ENCODE peak calls at places on chromosome X, in nine cellular contexts. D is occipital lobe; Y is GM04504; T is neural crest cell; K is AG09319; S is PC-3; R is stimulated activated naive B cell treated with anti-CD40 and anti-IgM and Interleukin-4, amounts not matched to agents 10 μg/mL and 1 μg/mL and 100 μg/mL, for 72 hours; B is lower lobe of right lung; Z is endothelial cell. U is an unnamed sample.
A peak's percentile ranks its signal among the peaks of the same experiment; 100 is the strongest.

GRCh38 chrX:71181558-71181909 is 36.9 kb downstream of the NLGN3 start:
- DNase-seq in D (no peak), Y (no peak), T (no peak), K (no peak), S (no peak), R (peak; percentile 28), B (no peak), Z (peak; percentile 9), U (no peak)

GRCh38 chrX:1105671-1106419 is 106.6 kb downstream of the CRLF2 start:
- DNase-seq in D (no peak), Y (no peak), T (no peak), K (no peak), S (no peak), R (no peak), B (no peak), Z (no peak), U (no peak)

GRCh38 chrX:41265615-41266014 is 68.3 kb upstream of the DDX3X start:
- DNase-seq in D (peak; percentile 4), Y (peak; percentile 64), T (no peak), K (no peak), S (no peak), R (peak; percentile 17), B (no peak), Z (no peak), U (no peak)

GRCh38 chrX:22314211-22314610 is 41.5 kb downstream of the CBLL2 start:
- DNase-seq in D (no peak), Y (no peak), T (no peak), K (no peak), S (peak; percentile 59), R (no peak), B (no peak), Z (no peak), U (peak; percentile 2)

GRCh38 chrX:79704325-79704724 is 310.2 kb upstream of the TBX22 start:
- DNase-seq in D (no peak), Y (no peak), T (no peak), K (no peak), S (no peak), R (no peak), B (no peak), Z (no peak), U (no peak)

GRCh38 chrX:101229155-101229554 is 9.6 kb downstream of the DRP2 start:
- DNase-seq in D (no peak), Y (no peak), T (no peak), K (no peak), S (peak; percentile 58), R (no peak), B (no peak), Z (no peak), U (peak; percentile 28)

GRCh38 chrX:82676386-82676785 is 831.7 kb upstream of the POU3F4 start:
- DNase-seq in D (no peak), Y (no peak), T (no peak), K (no peak), S (peak; percentile 30), R (no peak), B (no peak), Z (no peak), U (no peak)

GRCh38 chrX:125202486-125203378 is 116.9 kb upstream of the TEX13C start:
- DNase-seq in D (no peak), Y (no peak), T (peak; percentile 2), K (no peak), S (no peak), R (no peak), B (no peak), Z (peak; percentile 3), U (no peak)

GRCh38 chrX:30219372-30219771 is 4.0 kb downstream of the MAGEB2 start:
- DNase-seq in D (no peak), Y (no peak), T (no peak), K (no peak), S (no peak), R (no peak), B (no peak), Z (no peak), U (no peak)

GRCh38 chrX:136546369-136546768 is 14.4 kb downstream of the VGLL1 start:
- DNase-seq in D (no peak), Y (no peak), T (no peak), K (no peak), S (no peak), R (no peak), B (no peak), Z (no peak), U (no peak)

GRCh38 chrX:68693481-68694410 is 46.3 kb downstream of the STARD8 start:
- DNase-seq in D (peak; percentile 34), Y (no peak), T (peak; percentile 25), K (peak; percentile 22), S (peak; percentile 29), R (no peak), B (peak; percentile 85), Z (peak; percentile 77), U (peak; percentile 4)

GRCh38 chrX:153327561-153327960 is 6.0 kb upstream of the PNMA6F start:
- DNase-seq in D (no peak), Y (no peak), T (no peak), K (no peak), S (no peak), R (no peak), B (no peak), Z (no peak), U (no peak)

GRCh38 chrX:46865281-46865680 is 28.4 kb downstream of the RP2 start:
- DNase-seq in D (no peak), Y (peak; percentile 10), T (no peak), K (no peak), S (peak; percentile 69), R (no peak), B (no peak), Z (no peak), U (no peak)

GRCh38 chrX:13699183-13699826 is 10.4 kb downstream of the RAB9A start:
- DNase-seq in D (no peak), Y (no peak), T (no peak), K (no peak), S (no peak), R (no peak), B (no peak), Z (no peak), U (no peak)

GRCh38 chrX:39491548-39492297 is 606.0 kb downstream of the BCOR start:
- DNase-seq in D (no peak), Y (no peak), T (no peak), K (no peak), S (no peak), R (peak; percentile 56), B (no peak), Z (no peak), U (no peak)

GRCh38 chrX:128781506-128781905 is 729.3 kb upstream of the ACTRT1 start:
- DNase-seq in D (no peak), Y (no peak), T (peak; percentile 47), K (no peak), S (peak; percentile 46), R (peak; percentile 1), B (no peak), Z (peak; percentile 49), U (no peak)

GRCh38 chrX:135185795-135186443 is 14.7 kb upstream of the CT55 start:
- DNase-seq in D (no peak), Y (peak; percentile 10), T (peak; percentile 3), K (peak; percentile 24), S (peak; percentile 67), R (peak; percentile 16), B (no peak), Z (peak; percentile 38), U (peak; percentile 53)

GRCh38 chrX:77347572-77347971 is 99.6 kb upstream of the FGF16 start:
- DNase-seq in D (no peak), Y (no peak), T (no peak), K (no peak), S (peak; percentile 63), R (no peak), B (no peak), Z (no peak), U (no peak)

GRCh38 chrX:110836982-110837381 is 41.4 kb upstream of the CHRDL1 start:
- DNase-seq in D (no peak), Y (no peak), T (no peak), K (no peak), S (peak; percentile 5), R (no peak), B (no peak), Z (no peak), U (no peak)

GRCh38 chrX:151825927-151826471 is 86.7 kb upstream of the MAGEA4 start:
- DNase-seq in D (no peak), Y (peak; percentile 86), T (no peak), K (peak; percentile 87), S (peak; percentile 22), R (no peak), B (no peak), Z (no peak), U (peak; percentile 59)

GRCh38 chrX:29926659-29927058 is 288.7 kb upstream of the MAGEB2 start:
- DNase-seq in D (no peak), Y (no peak), T (no peak), K (no peak), S (no peak), R (no peak), B (no peak), Z (no peak), U (no peak)

GRCh38 chrX:39969099-39969825 is 128.5 kb downstream of the BCOR start:
- DNase-seq in D (no peak), Y (no peak), T (no peak), K (no peak), S (no peak), R (no peak), B (no peak), Z (no peak), U (no peak)

GRCh38 chrX:16869393-16870094 is 618 bp downstream of the RBBP7 start:
- DNase-seq in D (no peak), Y (no peak), T (peak; percentile 54), K (no peak), S (peak; percentile 50), R (no peak), B (peak; percentile 43), Z (peak; percentile 47), U (peak; percentile 9)

GRCh38 chrX:31227250-31227649 is 155.4 kb upstream of the FTHL17 start:
- DNase-seq in D (no peak), Y (no peak), T (no peak), K (no peak), S (no peak), R (no peak), B (no peak), Z (no peak), U (no peak)

GRCh38 chrX:135596495-135596894 is 76.0 kb downstream of the INTS6L start:
- DNase-seq in D (no peak), Y (no peak), T (peak; percentile 45), K (no peak), S (peak; percentile 58), R (peak; percentile 1), B (peak; percentile 42), Z (peak; percentile 64), U (peak; percentile 25)

GRCh38 chrX:48003367-48003757 is 427 bp downstream of the ZNF182 start:
- DNase-seq in D (no peak), Y (no peak), T (no peak), K (no peak), S (no peak), R (peak; percentile 9), B (no peak), Z (no peak), U (no peak)

GRCh38 chrX:100512471-100512870 is 72.3 kb upstream of the TNMD start:
- DNase-seq in D (peak; percentile 0), Y (no peak), T (no peak), K (no peak), S (peak; percentile 40), R (no peak), B (no peak), Z (no peak), U (peak; percentile 2)

GRCh38 chrX:74421181-74422028 is at the start of gene SLC16A2:
- DNase-seq in D (peak; percentile 61), Y (peak; percentile 51), T (peak; percentile 47), K (peak; percentile 72), S (peak; percentile 72), R (no peak), B (peak; percentile 61), Z (peak; percentile 52), U (peak; percentile 64)

GRCh38 chrX:118383120-118383519 is 37.2 kb downstream of the WDR44 start:
- DNase-seq in D (no peak), Y (no peak), T (no peak), K (no peak), S (no peak), R (no peak), B (no peak), Z (no peak), U (no peak)

GRCh38 chrX:133995759-133996158 is 10.4 kb upstream of the GPC3 start:
- DNase-seq in D (no peak), Y (no peak), T (no peak), K (no peak), S (no peak), R (no peak), B (no peak), Z (no peak), U (no peak)

GRCh38 chrX:123830309-123830708 is 29.5 kb upstream of the XIAP start:
- DNase-seq in D (no peak), Y (no peak), T (no peak), K (peak; percentile 43), S (no peak), R (peak; percentile 74), B (peak; percentile 67), Z (no peak), U (peak; percentile 86)